ENCODE peak calls at places on chromosomes 3 and 15, in nine cellular contexts. K, D, S, E, M, R, H, A and W are unnamed samples.
A peak's percentile ranks its signal among the peaks of the same experiment; 100 is the strongest.

GRCh38 chr15:22949074-22949547 is 31.1 kb downstream of the CYFIP1 start:
- DNase-seq in K (peak; percentile 85), D (no peak), S (no peak), E (no peak), M (no peak), R (peak; percentile 40), H (no peak), A (no peak), W (peak; percentile 60)

GRCh38 chr15:72184165-72184811 is 13.3 kb downstream of the GRAMD2A start:
- DNase-seq in K (no peak), D (no peak), S (peak; percentile 73), E (peak; percentile 85), M (no peak), R (peak; percentile 56), H (no peak), A (peak; percentile 35), W (peak; percentile 72)

GRCh38 chr3:123799544-123800351 is 84.4 kb downstream of the MYLK start:
- DNase-seq in K (no peak), D (no peak), S (peak; percentile 61), E (peak; percentile 38), M (no peak), R (peak; percentile 60), H (no peak), A (no peak), W (peak; percentile 16)

GRCh38 chr3:43389388-43390254 is 103.3 kb downstream of the SNRK start:
- DNase-seq in K (no peak), D (peak; percentile 99), S (peak; percentile 29), E (no peak), M (peak; percentile 24), R (peak; percentile 94), H (peak; percentile 45), A (no peak), W (no peak)

GRCh38 chr15:89809093-89809786 is 5.4 kb downstream of the ANPEP start:
- DNase-seq in K (no peak), D (no peak), S (no peak), E (no peak), M (no peak), R (no peak), H (no peak), A (no peak), W (no peak)

GRCh38 chr15:64865998-64866520 is 24.3 kb downstream of the PLEKHO2 start:
- DNase-seq in K (no peak), D (no peak), S (no peak), E (no peak), M (no peak), R (peak; percentile 95), H (no peak), A (peak; percentile 86), W (no peak)

GRCh38 chr15:69476704-69477473 is 24.3 kb downstream of the RPLP1 start:
- DNase-seq in K (no peak), D (no peak), S (no peak), E (no peak), M (no peak), R (no peak), H (no peak), A (no peak), W (no peak)

GRCh38 chr3:124174910-124175874 is 183.3 kb upstream of the ROPN1 start:
- DNase-seq in K (peak; percentile 47), D (no peak), S (no peak), E (no peak), M (no peak), R (no peak), H (no peak), A (no peak), W (no peak)